ENCODE peak calls at places on chromosomes 5 and 9, in six cellular contexts. X is AG10803; J is CD4-positive, alpha-beta T cell; L is glutamatergic neuron; H is transverse colon; R is AG09319. M is an unnamed sample.
A peak's percentile ranks its signal among the peaks of the same experiment; 100 is the strongest.

GRCh38 chr5:109644829-109645228 is 44.9 kb upstream of the MAN2A1 start:
- DNase-seq in L (no peak), H (no peak), X (no peak), R (no peak), J (no peak), M (no peak)

GRCh38 chr9:124594673-124595072 is 87.5 kb upstream of the NR5A1 start:
- DNase-seq in L (no peak), J (no peak), R (no peak), X (peak; percentile 34), H (no peak), M (no peak)

GRCh38 chr5:140041492-140042421 is 1.3 kb downstream of the NRG2 start:
- DNase-seq in J (no peak), X (peak; percentile 48), L (peak; percentile 44), R (no peak), H (peak; percentile 39), M (peak; percentile 46)

GRCh38 chr9:5750569-5750968 is 82.3 kb downstream of the ERMP1 start:
- DNase-seq in J (no peak), R (no peak), H (no peak), X (no peak), L (no peak), M (no peak)

GRCh38 chr5:66724740-66725139 is 128.5 kb downstream of the MAST4 start:
- DNase-seq in L (no peak), X (peak; percentile 3), J (no peak), H (no peak), R (no peak), M (no peak)

GRCh38 chr5:116778611-116779010 is 204.0 kb upstream of the SEMA6A start:
- DNase-seq in L (no peak), R (no peak), J (no peak), H (no peak), X (no peak), M (no peak)

GRCh38 chr9:93684806-93685553 is 108.6 kb downstream of the PHF2 start:
- DNase-seq in L (no peak), J (no peak), H (no peak), X (peak; percentile 19), R (no peak), M (peak; percentile 17)

GRCh38 chr9:122008559-122008958 is 84.5 kb downstream of the TTLL11 start:
- DNase-seq in H (no peak), L (no peak), X (no peak), R (no peak), J (no peak), M (no peak)

GRCh38 chr5:165508861-165509260 is 2003.4 kb downstream of the MAT2B start:
- DNase-seq in J (no peak), R (no peak), H (no peak), X (no peak), L (no peak), M (no peak)

GRCh38 chr9:121816845-121817450 is 165.5 kb downstream of the DAB2IP start:
- DNase-seq in X (no peak), J (no peak), H (no peak), R (no peak), L (no peak), M (no peak)

GRCh38 chr5:27402828-27403227 is 364.4 kb upstream of the CDH9 start:
- DNase-seq in L (no peak), J (no peak), H (no peak), R (no peak), X (no peak), M (no peak)

GRCh38 chr9:93305497-93306020 is 121.6 kb downstream of the WNK2 start:
- DNase-seq in H (no peak), J (no peak), L (no peak), X (no peak), R (no peak), M (peak; percentile 27)

GRCh38 chr9:88682431-88682831 is 147.5 kb downstream of the NXNL2 start:
- DNase-seq in X (no peak), J (no peak), H (no peak), R (no peak), L (no peak), M (no peak)

GRCh38 chr5:132183723-132184122 is 43.9 kb downstream of the P4HA2 start:
- DNase-seq in X (no peak), H (no peak), L (no peak), J (no peak), R (no peak), M (no peak)

GRCh38 chr5:19771174-19771835 is 216.7 kb downstream of the CDH18 start:
- DNase-seq in X (no peak), L (no peak), H (no peak), J (no peak), R (no peak), M (no peak)

GRCh38 chr5:165457854-165458481 is 1952.5 kb downstream of the MAT2B start:
- DNase-seq in J (no peak), R (no peak), L (no peak), H (no peak), X (no peak), M (no peak)

GRCh38 chr5:139982157-139982974 is 60.7 kb downstream of the NRG2 start:
- DNase-seq in L (no peak), H (peak; percentile 12), X (peak; percentile 17), R (no peak), J (no peak), M (no peak)

GRCh38 chr9:14452539-14452938 is 138.6 kb upstream of the NFIB start:
- DNase-seq in H (no peak), R (no peak), L (no peak), X (no peak), J (no peak), M (no peak)

GRCh38 chr5:153972240-153972639 is 66.5 kb downstream of the FAM114A2 start:
- DNase-seq in H (no peak), L (no peak), J (no peak), R (no peak), X (no peak), M (no peak)

GRCh38 chr9:99211746-99212145 is 10.0 kb downstream of the ALG2 start:
- DNase-seq in X (no peak), J (no peak), H (no peak), R (no peak), L (no peak), M (no peak)

GRCh38 chr5:137735531-137736284 is at the start of gene KLHL3:
- DNase-seq in R (no peak), X (peak; percentile 28), L (peak; percentile 66), J (peak; percentile 33), H (peak; percentile 41), M (no peak)

GRCh38 chr5:179380211-179381035 is 35.2 kb upstream of the ADAMTS2 start:
- DNase-seq in X (no peak), L (no peak), J (no peak), H (no peak), R (no peak), M (no peak)

GRCh38 chr9:14075218-14075617 is 238.7 kb downstream of the NFIB start:
- DNase-seq in H (no peak), J (no peak), R (no peak), X (no peak), L (no peak), M (no peak)

GRCh38 chr9:136496181-136496580 is 13.3 kb upstream of the SEC16A start:
- DNase-seq in L (no peak), R (no peak), H (no peak), X (no peak), J (no peak), M (no peak)

GRCh38 chr5:73030531-73030930 is 74.7 kb downstream of the FCHO2 start:
- DNase-seq in R (no peak), H (no peak), L (no peak), J (no peak), X (no peak), M (no peak)

GRCh38 chr9:118533101-118533500 is 828.9 kb downstream of the TLR4 start:
- DNase-seq in J (no peak), L (no peak), X (peak; percentile 77), R (no peak), H (no peak), M (no peak)

GRCh38 chr9:134689320-134690181 is 47.9 kb downstream of the COL5A1 start:
- DNase-seq in L (peak; percentile 88), X (peak; percentile 61), H (peak; percentile 68), R (peak; percentile 31), J (no peak), M (peak; percentile 57)

GRCh38 chr5:178257650-178258049 is 25.0 kb upstream of the PHYKPL start:
- DNase-seq in H (no peak), X (no peak), L (no peak), R (no peak), J (no peak), M (no peak)

GRCh38 chr5:146049704-146050026 is 55.7 kb downstream of the PLAC8L1 start:
- DNase-seq in R (no peak), H (no peak), J (no peak), L (no peak), X (no peak), M (no peak)

GRCh38 chr5:124065508-124065907 is 553.5 kb downstream of the CSNK1G3 start:
- DNase-seq in L (no peak), R (no peak), H (no peak), X (no peak), J (no peak), M (no peak)
- TF ChIP-seq CTCF in L (no peak), R (no peak), H (no peak), X (no peak), J (no peak), M (no peak)

GRCh38 chr9:83617299-83617698 is 5.6 kb upstream of the IDNK start:
- DNase-seq in R (no peak), J (no peak), L (no peak), X (no peak), H (no peak), M (no peak)

GRCh38 chr9:83622814-83623633 is at the start of gene IDNK:
- DNase-seq in H (peak; percentile 79), J (peak; percentile 51), X (peak; percentile 50), L (peak; percentile 82), R (no peak), M (no peak)

GRCh38 chr9:83623634-83623991 is 670 bp downstream of the IDNK start:
- DNase-seq in H (no peak), X (no peak), R (no peak), L (no peak), J (no peak), M (no peak)

GRCh38 chr9:83622433-83622813 is 520 bp upstream of the IDNK start:
- DNase-seq in H (no peak), R (no peak), X (no peak), L (no peak), J (no peak), M (no peak)

GRCh38 chr9:83620841-83621636 is 1.9 kb upstream of the IDNK start:
- DNase-seq in J (peak; percentile 35), X (peak; percentile 48), R (no peak), H (peak; percentile 52), L (peak; percentile 46), M (no peak)
- TF ChIP-seq CTCF in J (peak; percentile 77), X (peak; percentile 81), R (peak; percentile 75), H (peak; percentile 60), L (peak; percentile 52), M (peak; percentile 75)

GRCh38 chr9:68685770-68686169 is 19.3 kb upstream of the PIP5K1B start:
- DNase-seq in L (no peak), H (peak; percentile 67), J (no peak), R (no peak), X (no peak), M (no peak)
- TF ChIP-seq CTCF in L (no peak), H (peak; percentile 44), J (no peak), R (no peak), X (peak; percentile 25), M (peak; percentile 66)

DNA sequence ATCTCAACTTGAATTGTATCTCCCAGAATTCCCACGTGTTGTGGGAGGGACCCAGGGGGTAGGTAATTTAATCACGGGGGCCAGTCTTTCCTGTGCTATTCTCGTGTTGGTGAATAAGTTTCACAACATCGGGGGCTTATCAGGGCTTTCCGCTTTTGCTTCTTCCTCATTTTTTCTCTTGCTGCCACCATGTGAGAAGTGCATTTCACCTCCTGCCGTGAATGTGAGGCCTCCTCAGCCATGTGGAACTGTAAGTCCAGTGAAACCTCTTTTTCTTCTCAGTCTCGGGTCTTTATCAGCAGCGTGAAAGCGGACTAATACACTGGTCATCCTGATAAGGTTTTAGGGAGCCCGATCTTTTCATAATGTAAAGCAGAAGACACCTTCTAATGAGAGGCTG is 687.0 kb upstream of the FTMT start:
- DNase-seq in R (no peak), L (no peak), H (no peak), J (no peak), X (no peak), M (no peak)
- TF ChIP-seq CTCF in R (no peak), L (no peak), H (no peak), J (no peak), X (no peak), M (no peak)

M was measured in CD14-positive monocyte.